ENCODE peak calls at places on chromosomes 5 and 9, in seven cellular contexts. One of them, this sample, is unnamed.
A peak's percentile ranks its signal among the peaks of the same experiment; 100 is the strongest.

GRCh38 chr9:123448247-123448646 is 92.2 kb downstream of the CRB2 start:
- DNase-seq in HepG2: no peak
- DNase-seq in GM12878: no peak
- DNase-seq in K562: no peak
- DNase-seq in H1: no peak
- DNase-seq in GM12892: no peak
- DNase-seq in SK-N-SH: no peak
- DNase-seq in this sample: no peak

GRCh38 chr9:31573561-31573960 is 810.9 kb upstream of the ACO1 start:
- DNase-seq in GM12878: no peak
- DNase-seq in HepG2: no peak
- DNase-seq in H1: no peak
- DNase-seq in SK-N-SH: no peak
- DNase-seq in GM12892: no peak
- DNase-seq in K562: no peak
- DNase-seq in this sample: no peak

GRCh38 chr5:74993743-74994142 is 58.6 kb downstream of the GCNT4 start:
- DNase-seq in HepG2: no peak
- DNase-seq in SK-N-SH: no peak
- DNase-seq in K562: no peak
- DNase-seq in H1: no peak
- DNase-seq in GM12878: no peak
- DNase-seq in GM12892: no peak
- DNase-seq in this sample: no peak

GRCh38 chr5:181217111-181217804 is 5.8 kb upstream of the TRIM41 start:
- DNase-seq in H1: peak; percentile 85
- DNase-seq in HepG2: no peak
- DNase-seq in GM12892: no peak
- DNase-seq in SK-N-SH: peak; percentile 63
- DNase-seq in K562: peak; percentile 47
- DNase-seq in GM12878: peak; percentile 25
- DNase-seq in this sample: no peak

GRCh38 chr5:143061161-143061945 is 291.2 kb downstream of the ARHGAP26 start:
- DNase-seq in HepG2: no peak
- DNase-seq in GM12892: no peak
- DNase-seq in GM12878: no peak
- DNase-seq in K562: no peak
- DNase-seq in H1: no peak
- DNase-seq in SK-N-SH: no peak
- DNase-seq in this sample: no peak

GRCh38 chr5:7394889-7395431 is 978 bp upstream of the ADCY2 start:
- DNase-seq in GM12878: no peak
- DNase-seq in H1: peak; percentile 82
- DNase-seq in K562: no peak
- DNase-seq in GM12892: no peak
- DNase-seq in HepG2: no peak
- DNase-seq in SK-N-SH: peak; percentile 17
- DNase-seq in this sample: no peak

GRCh38 chr9:129868571-129869486 is 33.6 kb downstream of the USP20 start:
- DNase-seq in K562: no peak
- DNase-seq in GM12878: no peak
- DNase-seq in SK-N-SH: no peak
- DNase-seq in GM12892: no peak
- DNase-seq in HepG2: no peak
- DNase-seq in H1: no peak
- DNase-seq in this sample: no peak

GRCh38 chr5:127072861-127073846 is at the start of gene C5orf63:
- DNase-seq in H1: no peak
- DNase-seq in HepG2: peak; percentile 61
- DNase-seq in K562: peak; percentile 64
- DNase-seq in GM12892: peak; percentile 63
- DNase-seq in GM12878: peak; percentile 17
- DNase-seq in SK-N-SH: peak; percentile 86
- DNase-seq in this sample: peak; percentile 78

GRCh38 chr5:72096602-72097205 is 10.6 kb upstream of the MAP1B start:
- DNase-seq in K562: no peak
- DNase-seq in HepG2: no peak
- DNase-seq in GM12892: no peak
- DNase-seq in H1: no peak
- DNase-seq in GM12878: no peak
- DNase-seq in SK-N-SH: no peak
- DNase-seq in this sample: no peak

GRCh38 chr5:84870369-84870768 is 485.7 kb upstream of the EDIL3 start:
- DNase-seq in K562: no peak
- DNase-seq in GM12892: no peak
- DNase-seq in SK-N-SH: no peak
- DNase-seq in GM12878: no peak
- DNase-seq in HepG2: no peak
- DNase-seq in H1: no peak
- DNase-seq in this sample: no peak

GRCh38 chr5:113218200-113218599 is 216.6 kb downstream of the TSSK1B start:
- DNase-seq in GM12892: no peak
- DNase-seq in HepG2: no peak
- DNase-seq in H1: no peak
- DNase-seq in GM12878: no peak
- DNase-seq in SK-N-SH: no peak
- DNase-seq in K562: no peak
- DNase-seq in this sample: no peak

GRCh38 chr5:73966411-73966810 is 340.4 kb downstream of the ARHGEF28 start:
- DNase-seq in H1: no peak
- DNase-seq in GM12878: no peak
- DNase-seq in SK-N-SH: no peak
- DNase-seq in HepG2: no peak
- DNase-seq in K562: no peak
- DNase-seq in GM12892: no peak
- DNase-seq in this sample: no peak

GRCh38 chr5:140540227-140540626 is 7.2 kb upstream of the EIF4EBP3 start:
- DNase-seq in GM12878: no peak
- DNase-seq in SK-N-SH: no peak
- DNase-seq in K562: no peak
- DNase-seq in HepG2: no peak
- DNase-seq in GM12892: no peak
- DNase-seq in H1: no peak
- DNase-seq in this sample: no peak

GRCh38 chr5:34415559-34416198 is 240.4 kb upstream of the RAI14 start:
- DNase-seq in SK-N-SH: no peak
- DNase-seq in H1: no peak
- DNase-seq in K562: peak; percentile 2
- DNase-seq in HepG2: no peak
- DNase-seq in GM12892: no peak
- DNase-seq in GM12878: peak; percentile 23
- DNase-seq in this sample: no peak

GRCh38 chr5:159303286-159303685 is 27.0 kb downstream of the IL12B start:
- DNase-seq in SK-N-SH: no peak
- DNase-seq in H1: no peak
- DNase-seq in HepG2: no peak
- DNase-seq in K562: no peak
- DNase-seq in GM12892: no peak
- DNase-seq in GM12878: no peak
- DNase-seq in this sample: no peak

GRCh38 chr5:159310492-159310891 is 19.8 kb downstream of the IL12B start:
- DNase-seq in SK-N-SH: no peak
- DNase-seq in HepG2: no peak
- DNase-seq in K562: no peak
- DNase-seq in GM12892: no peak
- DNase-seq in H1: peak; percentile 66
- DNase-seq in GM12878: no peak
- DNase-seq in this sample: no peak

GRCh38 chr5:159309689-159310433 is 20.4 kb downstream of the IL12B start:
- DNase-seq in GM12892: no peak
- DNase-seq in GM12878: no peak
- DNase-seq in SK-N-SH: no peak
- DNase-seq in HepG2: no peak
- DNase-seq in H1: peak; percentile 48
- DNase-seq in K562: no peak
- DNase-seq in this sample: no peak

GRCh38 chr5:159301351-159301911 is 28.9 kb downstream of the IL12B start:
- DNase-seq in GM12878: no peak
- DNase-seq in SK-N-SH: no peak
- DNase-seq in H1: no peak
- DNase-seq in HepG2: no peak
- DNase-seq in GM12892: no peak
- DNase-seq in K562: no peak
- DNase-seq in this sample: no peak

DNA sequence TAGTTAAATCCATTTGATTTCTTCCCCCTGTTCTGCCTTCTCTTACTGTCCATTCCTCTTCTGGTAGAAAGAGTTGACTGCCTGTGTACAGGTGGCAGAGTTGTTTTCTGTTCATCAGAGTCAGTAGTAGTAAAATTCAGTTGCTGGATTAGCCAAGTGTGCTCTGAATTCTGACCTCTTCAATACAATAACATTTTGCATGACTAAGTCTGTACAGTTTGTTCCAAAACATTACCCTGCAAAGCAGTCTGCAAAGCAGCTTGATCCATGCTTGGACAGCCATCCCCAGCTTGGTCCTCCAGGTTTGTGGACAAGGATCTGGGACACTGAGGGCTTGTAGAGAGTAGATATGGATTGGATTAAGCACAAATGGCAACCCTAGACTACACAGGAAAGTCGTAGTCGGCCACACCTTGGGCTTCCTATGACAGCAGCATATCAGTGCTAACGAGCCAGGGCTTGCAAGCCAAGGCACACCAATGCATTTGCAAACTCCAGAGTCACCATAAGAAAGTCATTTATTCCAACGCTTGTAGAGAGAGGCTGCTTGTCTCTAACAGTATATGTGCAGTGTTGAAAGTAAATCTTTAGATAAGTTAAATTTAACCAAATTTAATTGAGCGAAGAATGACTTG is 25.2 kb downstream of the IL12B start:
- DNase-seq in GM12892: no peak
- DNase-seq in H1: no peak
- DNase-seq in K562: no peak
- DNase-seq in GM12878: no peak
- DNase-seq in SK-N-SH: no peak
- DNase-seq in HepG2: no peak
- DNase-seq in this sample: no peak
- TF ChIP-seq TAF1 in GM12892: no peak
- TF ChIP-seq TAF1 in H1: no peak
- TF ChIP-seq TAF1 in K562: no peak
- TF ChIP-seq TAF1 in GM12878: no peak
- TF ChIP-seq TAF1 in SK-N-SH: no peak
- TF ChIP-seq TAF1 in HepG2: no peak
- TF ChIP-seq TAF1 in this sample: no peak

GRCh38 chr9:33263936-33264472 is 504 bp downstream of the BAG1 start:
- DNase-seq in H1: no peak
- DNase-seq in HepG2: peak; percentile 10
- DNase-seq in GM12878: no peak
- DNase-seq in K562: no peak
- DNase-seq in SK-N-SH: peak; percentile 61
- DNase-seq in GM12892: peak; percentile 39
- DNase-seq in this sample: peak; percentile 34
- TF ChIP-seq POLR2AphosphoS5 in H1: no peak
- TF ChIP-seq POLR2AphosphoS5 in HepG2: no peak
- TF ChIP-seq POLR2AphosphoS5 in GM12878: peak; percentile 20
- TF ChIP-seq POLR2AphosphoS5 in K562: no peak
- TF ChIP-seq POLR2AphosphoS5 in SK-N-SH: no peak
- TF ChIP-seq POLR2AphosphoS5 in GM12892: peak; percentile 72
- TF ChIP-seq POLR2AphosphoS5 in this sample: no peak

GRCh38 chr5:163373401-163374066 is 63.9 kb upstream of the CCNG1 start:
- DNase-seq in HepG2: no peak
- DNase-seq in H1: no peak
- DNase-seq in GM12892: no peak
- DNase-seq in SK-N-SH: no peak
- DNase-seq in GM12878: no peak
- DNase-seq in K562: no peak
- DNase-seq in this sample: no peak

GRCh38 chr5:163381832-163382231 is 55.6 kb upstream of the CCNG1 start:
- DNase-seq in K562: no peak
- DNase-seq in SK-N-SH: no peak
- DNase-seq in GM12892: no peak
- DNase-seq in HepG2: no peak
- DNase-seq in GM12878: no peak
- DNase-seq in H1: no peak
- DNase-seq in this sample: no peak

GRCh38 chr5:163383754-163384153 is 53.6 kb upstream of the CCNG1 start:
- DNase-seq in HepG2: no peak
- DNase-seq in GM12892: no peak
- DNase-seq in H1: no peak
- DNase-seq in GM12878: no peak
- DNase-seq in K562: no peak
- DNase-seq in SK-N-SH: no peak
- DNase-seq in this sample: no peak

GRCh38 chr5:163379298-163380155 is 57.9 kb upstream of the CCNG1 start:
- DNase-seq in GM12892: no peak
- DNase-seq in GM12878: no peak
- DNase-seq in HepG2: peak; percentile 44
- DNase-seq in K562: peak; percentile 27
- DNase-seq in H1: no peak
- DNase-seq in SK-N-SH: no peak
- DNase-seq in this sample: no peak

DNA sequence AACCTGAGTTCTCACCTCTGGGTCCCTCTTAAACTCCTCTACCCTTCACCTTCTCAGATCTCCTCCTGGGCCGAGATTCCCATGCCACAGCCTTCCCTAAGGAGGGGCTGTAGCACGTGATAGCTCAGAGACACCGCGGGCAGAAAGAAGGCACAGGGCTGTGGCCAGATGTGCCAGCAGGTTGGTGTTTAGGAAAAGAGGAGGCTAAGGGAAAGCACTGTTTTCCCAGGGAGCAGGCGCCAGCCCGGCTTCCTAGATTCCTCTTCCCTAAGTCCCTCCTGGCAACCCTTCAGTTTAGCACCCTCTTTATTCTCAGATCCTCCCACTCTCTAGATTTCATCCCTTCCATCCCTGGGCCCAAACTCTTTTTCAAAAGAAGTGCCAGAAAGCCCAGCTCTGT is 59.4 kb upstream of the CCNG1 start:
- DNase-seq in GM12878: no peak
- DNase-seq in SK-N-SH: no peak
- DNase-seq in GM12892: no peak
- DNase-seq in H1: peak; percentile 50
- DNase-seq in K562: no peak
- DNase-seq in HepG2: no peak
- DNase-seq in this sample: no peak
- TF ChIP-seq TAF1 in GM12878: no peak
- TF ChIP-seq TAF1 in SK-N-SH: no peak
- TF ChIP-seq TAF1 in GM12892: no peak
- TF ChIP-seq TAF1 in H1: no peak
- TF ChIP-seq TAF1 in K562: no peak
- TF ChIP-seq TAF1 in HepG2: no peak
- TF ChIP-seq TAF1 in this sample: no peak

DNA sequence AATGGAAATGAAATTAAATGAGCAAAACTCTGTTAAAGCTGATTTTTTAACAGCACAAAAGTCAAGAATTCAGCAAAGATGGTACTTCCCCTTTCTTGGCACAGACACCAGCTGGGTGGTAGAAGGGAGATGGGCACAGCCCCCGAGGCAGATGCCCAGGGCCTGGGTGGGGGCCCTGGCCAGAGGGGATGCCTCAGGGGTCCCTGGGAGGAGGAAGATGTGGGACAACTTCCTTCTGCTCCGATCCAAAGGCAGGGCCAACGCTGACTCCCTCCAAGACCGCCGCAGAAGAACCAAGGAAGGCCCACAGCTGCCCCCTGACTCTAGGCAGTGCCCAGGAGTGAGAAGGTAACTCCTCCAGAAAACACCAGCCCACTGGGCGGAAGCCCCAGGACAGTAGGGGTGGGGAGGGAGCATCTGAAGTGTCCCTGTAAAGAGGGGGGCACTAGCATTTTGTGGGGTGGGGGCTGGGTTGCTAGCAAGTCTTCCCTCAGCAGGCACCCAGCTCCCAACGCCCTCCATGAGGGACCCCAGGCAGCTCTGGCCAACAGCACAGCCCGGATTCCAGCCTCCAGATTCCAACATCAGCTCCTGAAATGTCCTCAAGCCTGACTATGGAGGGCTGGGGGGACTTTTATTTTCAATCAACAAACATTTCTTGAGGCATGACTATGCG is 4.9 kb downstream of the NACC2 start:
- DNase-seq in H1: peak; percentile 45
- DNase-seq in GM12878: no peak
- DNase-seq in GM12892: no peak
- DNase-seq in HepG2: no peak
- DNase-seq in K562: no peak
- DNase-seq in SK-N-SH: peak; percentile 46
- DNase-seq in this sample: no peak
- TF ChIP-seq POLR2AphosphoS5 in H1: no peak
- TF ChIP-seq POLR2AphosphoS5 in GM12878: no peak
- TF ChIP-seq POLR2AphosphoS5 in GM12892: no peak
- TF ChIP-seq POLR2AphosphoS5 in HepG2: no peak
- TF ChIP-seq POLR2AphosphoS5 in K562: no peak
- TF ChIP-seq POLR2AphosphoS5 in SK-N-SH: no peak
- TF ChIP-seq POLR2AphosphoS5 in this sample: no peak